ENCODE peak calls at places on chromosomes 11 and 22, in ten cellular contexts. X, P, E, U, N, A, S, T, I and R are unnamed samples.

GRCh38 chr11:61690706-61691377 is 10.7 kb downstream of the DAGLA start:
- DNase-seq in X (no peak), P (no peak), E (no peak), U (no peak), N (no peak), A (no peak), S (no peak), T (no peak), I (no peak), R (no peak)

GRCh38 chr11:46119352-46120216 is 1.7 kb downstream of the PHF21A start:
- DNase-seq in X (peak), P (peak), E (peak), U (peak), N (peak), A (no peak), S (peak), T (peak), I (peak), R (peak)

GRCh38 chr22:42913874-42914510 is 56.9 kb upstream of the ARFGAP3 start:
- DNase-seq in X (no peak), P (no peak), E (no peak), U (no peak), N (no peak), A (no peak), S (no peak), T (no peak), I (no peak), R (no peak)

GRCh38 chr22:44622147-44622427 is 79.9 kb upstream of the PRR5 start:
- DNase-seq in X (no peak), P (no peak), E (peak), U (no peak), N (peak), A (no peak), S (no peak), T (peak), I (peak), R (peak)

GRCh38 chr11:12964650-12965049 is 44.5 kb upstream of the RASSF10 start:
- DNase-seq in X (no peak), P (no peak), E (no peak), U (no peak), N (no peak), A (no peak), S (no peak), T (no peak), I (no peak), R (no peak)

GRCh38 chr11:81916459-81916858 is 817.2 kb downstream of the FAM181B start:
- DNase-seq in X (no peak), P (no peak), E (no peak), U (no peak), N (no peak), A (no peak), S (no peak), T (no peak), I (no peak), R (no peak)

GRCh38 chr11:68120212-68121066 is 749 bp downstream of the CHKA start:
- DNase-seq in X (peak), P (peak), E (peak), U (peak), N (peak), A (no peak), S (peak), T (peak), I (peak), R (peak)

GRCh38 chr11:77473001-77473800 is 693 bp downstream of the PAK1 start:
- DNase-seq in X (peak), P (peak), E (no peak), U (peak), N (peak), A (no peak), S (peak), T (peak), I (peak), R (no peak)

GRCh38 chr22:24379536-24379935 is 47.9 kb upstream of the ADORA2A start:
- DNase-seq in X (no peak), P (no peak), E (no peak), U (no peak), N (no peak), A (no peak), S (no peak), T (no peak), I (no peak), R (no peak)